ENCODE peak calls at places on chromosomes 1 and 21, in six cellular contexts. One of them, this sample, is unnamed.

GRCh38 chr1:201307239-201307638 is 23.9 kb downstream of the PKP1 start:
- DNase-seq in ovary: no peak
- DNase-seq in spleen: no peak
- DNase-seq in NB4: no peak
- DNase-seq in BJ: no peak
- DNase-seq in heart left ventricle: no peak
- DNase-seq in this sample: no peak

GRCh38 chr21:35239811-35240219 is 190.7 kb upstream of the RUNX1 start:
- DNase-seq in ovary: no peak
- DNase-seq in spleen: no peak
- DNase-seq in NB4: peak; percentile 64
- DNase-seq in BJ: no peak
- DNase-seq in heart left ventricle: no peak
- DNase-seq in this sample: no peak

GRCh38 chr21:43754948-43755781 is 20.9 kb downstream of the CSTB start:
- DNase-seq in ovary: no peak
- DNase-seq in spleen: no peak
- DNase-seq in NB4: peak; percentile 44
- DNase-seq in BJ: no peak
- DNase-seq in heart left ventricle: no peak
- DNase-seq in this sample: no peak

GRCh38 chr1:237146247-237146646 is 104.3 kb downstream of the RYR2 start:
- DNase-seq in ovary: peak; percentile 38
- DNase-seq in spleen: no peak
- DNase-seq in NB4: no peak
- DNase-seq in BJ: no peak
- DNase-seq in heart left ventricle: peak; percentile 45
- DNase-seq in this sample: no peak

GRCh38 chr21:44869860-44870747 is 3.4 kb downstream of the PTTG1IP start:
- DNase-seq in ovary: peak; percentile 64
- DNase-seq in spleen: no peak
- DNase-seq in NB4: no peak
- DNase-seq in BJ: peak; percentile 70
- DNase-seq in heart left ventricle: peak; percentile 54
- DNase-seq in this sample: peak; percentile 91

GRCh38 chr21:25638634-25639166 is 358 bp upstream of the JAM2 start:
- DNase-seq in ovary: no peak
- DNase-seq in spleen: no peak
- DNase-seq in NB4: no peak
- DNase-seq in BJ: no peak
- DNase-seq in heart left ventricle: no peak
- DNase-seq in this sample: peak; percentile 36

GRCh38 chr1:230801441-230801840 is 54.3 kb downstream of the CAPN9 start:
- DNase-seq in ovary: no peak
- DNase-seq in spleen: no peak
- DNase-seq in NB4: no peak
- DNase-seq in BJ: no peak
- DNase-seq in heart left ventricle: no peak
- DNase-seq in this sample: no peak

GRCh38 chr1:47522890-47523811 is 85.3 kb downstream of the FOXD2 start:
- DNase-seq in ovary: no peak
- DNase-seq in spleen: no peak
- DNase-seq in NB4: no peak
- DNase-seq in BJ: no peak
- DNase-seq in heart left ventricle: no peak
- DNase-seq in this sample: no peak

GRCh38 chr1:19337289-19337688 is 25.2 kb downstream of the SLC66A1 start:
- DNase-seq in ovary: no peak
- DNase-seq in spleen: no peak
- DNase-seq in NB4: no peak
- DNase-seq in BJ: no peak
- DNase-seq in heart left ventricle: no peak
- DNase-seq in this sample: no peak

GRCh38 chr1:94892604-94893280 is 34.2 kb downstream of the CNN3 start:
- DNase-seq in ovary: no peak
- DNase-seq in spleen: no peak
- DNase-seq in NB4: no peak
- DNase-seq in BJ: no peak
- DNase-seq in heart left ventricle: no peak
- DNase-seq in this sample: no peak

GRCh38 chr1:118711356-118711755 is 276.8 kb downstream of the TBX15 start:
- DNase-seq in ovary: no peak
- DNase-seq in spleen: no peak
- DNase-seq in NB4: no peak
- DNase-seq in BJ: no peak
- DNase-seq in heart left ventricle: no peak
- DNase-seq in this sample: no peak

GRCh38 chr21:45290948-45291612 is 3.4 kb upstream of the POFUT2 start:
- DNase-seq in ovary: peak; percentile 53
- DNase-seq in spleen: no peak
- DNase-seq in NB4: no peak
- DNase-seq in BJ: no peak
- DNase-seq in heart left ventricle: peak; percentile 32
- DNase-seq in this sample: no peak

GRCh38 chr1:68120136-68120791 is 69.8 kb upstream of the DIRAS3 start:
- DNase-seq in ovary: peak; percentile 45
- DNase-seq in spleen: no peak
- DNase-seq in NB4: peak; percentile 61
- DNase-seq in BJ: peak; percentile 26
- DNase-seq in heart left ventricle: peak; percentile 45
- DNase-seq in this sample: peak; percentile 88

GRCh38 chr1:199447906-199448305 is 579.6 kb upstream of the NR5A2 start:
- DNase-seq in ovary: no peak
- DNase-seq in spleen: peak; percentile 42
- DNase-seq in NB4: no peak
- DNase-seq in BJ: no peak
- DNase-seq in heart left ventricle: no peak
- DNase-seq in this sample: no peak

GRCh38 chr1:218400624-218401023 is 55.5 kb downstream of the TGFB2 start:
- DNase-seq in ovary: no peak
- DNase-seq in spleen: no peak
- DNase-seq in NB4: no peak
- DNase-seq in BJ: no peak
- DNase-seq in heart left ventricle: no peak
- DNase-seq in this sample: no peak

GRCh38 chr1:54904476-54905048 is 17.6 kb upstream of the DHCR24 start:
- DNase-seq in ovary: no peak
- DNase-seq in spleen: no peak
- DNase-seq in NB4: no peak
- DNase-seq in BJ: peak; percentile 59
- DNase-seq in heart left ventricle: no peak
- DNase-seq in this sample: peak; percentile 89

GRCh38 chr1:32998997-32999396 is 34.4 kb upstream of the RNF19B start:
- DNase-seq in ovary: peak; percentile 36
- DNase-seq in spleen: peak; percentile 75
- DNase-seq in NB4: no peak
- DNase-seq in BJ: no peak
- DNase-seq in heart left ventricle: peak; percentile 68
- DNase-seq in this sample: no peak

GRCh38 chr1:150572918-150573647 is 6.3 kb downstream of the MCL1 start:
- DNase-seq in ovary: no peak
- DNase-seq in spleen: peak; percentile 3
- DNase-seq in NB4: no peak
- DNase-seq in BJ: no peak
- DNase-seq in heart left ventricle: no peak
- DNase-seq in this sample: no peak

GRCh38 chr1:167984886-167985489 is 48.1 kb upstream of the MPC2 start:
- DNase-seq in ovary: no peak
- DNase-seq in spleen: no peak
- DNase-seq in NB4: peak; percentile 4
- DNase-seq in BJ: no peak
- DNase-seq in heart left ventricle: no peak
- DNase-seq in this sample: no peak

GRCh38 chr1:21614419-21615115 is 54.6 kb downstream of the RAP1GAP start:
- DNase-seq in ovary: no peak
- DNase-seq in spleen: no peak
- DNase-seq in NB4: no peak
- DNase-seq in BJ: no peak
- DNase-seq in heart left ventricle: no peak
- DNase-seq in this sample: no peak

GRCh38 chr1:16006552-16007485 is 2.8 kb downstream of the SRARP start:
- DNase-seq in ovary: no peak
- DNase-seq in spleen: no peak
- DNase-seq in NB4: no peak
- DNase-seq in BJ: no peak
- DNase-seq in heart left ventricle: no peak
- DNase-seq in this sample: peak; percentile 69

GRCh38 chr1:182193908-182194550 is 132.5 kb upstream of the ZNF648 start:
- DNase-seq in ovary: no peak
- DNase-seq in spleen: peak; percentile 79
- DNase-seq in NB4: peak; percentile 94
- DNase-seq in BJ: peak; percentile 67
- DNase-seq in heart left ventricle: no peak
- DNase-seq in this sample: peak; percentile 91

GRCh38 chr1:209743145-209743482 is 12.7 kb upstream of the TRAF3IP3 start:
- DNase-seq in ovary: peak; percentile 72
- DNase-seq in spleen: no peak
- DNase-seq in NB4: no peak
- DNase-seq in BJ: no peak
- DNase-seq in heart left ventricle: peak; percentile 38
- DNase-seq in this sample: peak; percentile 51

GRCh38 chr1:36387141-36387949 is 1.6 kb upstream of the STK40 start:
- DNase-seq in ovary: no peak
- DNase-seq in spleen: no peak
- DNase-seq in NB4: no peak
- DNase-seq in BJ: peak; percentile 49
- DNase-seq in heart left ventricle: no peak
- DNase-seq in this sample: peak; percentile 88
- H3K4me3 ChIP-seq in ovary: peak overlapping the region; percentile 9
- H3K4me3 ChIP-seq in spleen: no peak overlapping the region
- H3K4me3 ChIP-seq in NB4: no peak overlapping the region
- H3K4me3 ChIP-seq in BJ: peak overlapping the region; percentile 28
- H3K4me3 ChIP-seq in heart left ventricle: no peak overlapping the region
- H3K4me3 ChIP-seq in this sample: peak overlapping the region; percentile 62

DNA sequence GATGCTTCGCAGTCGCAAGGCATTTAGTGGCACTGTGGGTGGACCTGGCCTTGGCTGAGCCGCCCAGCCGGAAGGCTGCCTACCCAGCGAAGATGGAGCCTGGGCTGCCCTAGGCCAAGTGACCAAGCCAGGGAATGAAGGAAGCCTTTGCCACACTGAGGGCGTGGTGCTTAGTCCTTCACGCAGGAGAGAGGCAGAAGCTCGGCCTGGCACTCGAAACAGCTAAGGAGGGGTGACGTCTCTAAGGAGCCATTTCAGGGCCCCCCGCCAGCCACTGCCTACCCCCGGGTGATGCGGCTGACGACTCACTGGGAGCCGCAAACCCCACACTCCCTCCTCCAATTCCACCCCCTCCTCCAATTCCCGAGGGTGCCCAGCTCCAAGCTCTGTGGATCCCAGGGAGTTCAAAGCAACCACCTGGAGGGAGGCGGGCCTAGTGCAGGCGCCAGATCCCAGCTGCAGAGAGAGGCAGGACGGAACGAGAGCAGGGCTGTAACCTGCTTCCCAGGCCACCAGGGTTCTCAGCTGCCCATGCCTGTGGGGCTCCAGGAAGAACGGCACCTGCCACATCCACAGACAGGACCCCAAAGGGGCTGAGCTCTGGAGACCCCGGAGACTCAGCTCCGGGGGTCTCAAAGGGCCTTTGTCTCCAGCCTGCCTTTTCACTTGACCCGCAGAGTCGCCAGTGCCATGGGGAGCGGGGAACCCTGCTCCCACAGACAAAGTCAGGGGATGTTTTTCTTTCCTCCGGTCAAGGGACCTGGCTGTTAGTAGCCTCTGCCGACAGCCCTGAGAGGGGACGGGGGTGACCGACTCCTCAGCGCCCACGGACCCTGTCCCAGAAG is 75.8 kb downstream of the ARHGEF16 start:
- DNase-seq in ovary: no peak
- DNase-seq in spleen: no peak
- DNase-seq in NB4: no peak
- DNase-seq in BJ: no peak
- DNase-seq in heart left ventricle: no peak
- DNase-seq in this sample: no peak
- TF ChIP-seq CTCF in ovary: no peak
- TF ChIP-seq CTCF in spleen: no peak
- TF ChIP-seq CTCF in NB4: no peak
- TF ChIP-seq CTCF in BJ: peak; percentile 29
- TF ChIP-seq CTCF in heart left ventricle: no peak
- TF ChIP-seq CTCF in this sample: no peak

GRCh38 chr1:1943834-1944570 is 24.9 kb upstream of the TMEM52 start:
- DNase-seq in ovary: peak; percentile 35
- DNase-seq in spleen: peak; percentile 92
- DNase-seq in NB4: peak; percentile 50
- DNase-seq in BJ: no peak
- DNase-seq in heart left ventricle: peak; percentile 49
- DNase-seq in this sample: peak; percentile 67
- H3K4me3 ChIP-seq in ovary: no peak overlapping the region
- H3K4me3 ChIP-seq in spleen: peak overlapping the region; percentile 19
- H3K4me3 ChIP-seq in NB4: no peak overlapping the region
- H3K4me3 ChIP-seq in BJ: no peak overlapping the region
- H3K4me3 ChIP-seq in heart left ventricle: no peak overlapping the region
- H3K4me3 ChIP-seq in this sample: no peak overlapping the region

DNA sequence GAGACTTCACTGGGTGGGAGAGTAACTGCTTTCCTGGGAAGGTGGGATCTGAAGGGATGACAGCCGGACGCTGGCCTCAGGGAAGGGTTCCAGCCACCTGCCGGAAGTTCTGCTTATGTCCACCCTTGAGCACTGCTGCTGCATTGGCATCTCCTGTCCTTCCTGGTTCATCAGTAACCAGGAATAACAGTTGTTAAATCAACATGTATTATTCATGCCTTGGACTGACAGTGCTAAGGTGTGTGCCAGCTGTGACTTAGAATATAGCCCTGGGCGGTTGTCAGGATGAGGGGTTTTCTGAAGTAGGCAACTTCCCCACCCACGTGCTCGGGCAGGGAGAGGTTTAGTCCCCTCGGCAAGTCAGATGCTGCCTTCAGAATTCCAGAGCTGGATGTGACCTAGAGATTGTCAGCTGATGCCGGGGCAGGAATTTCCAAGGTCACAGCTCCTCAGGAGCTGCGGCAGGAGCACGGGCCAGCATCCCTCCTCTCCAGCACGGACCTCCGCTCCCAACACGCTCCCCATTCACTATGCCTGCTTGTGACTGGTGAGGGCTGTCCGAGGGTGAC is 17.9 kb downstream of the CLDN14 start:
- DNase-seq in ovary: no peak
- DNase-seq in spleen: peak; percentile 41
- DNase-seq in NB4: no peak
- DNase-seq in BJ: no peak
- DNase-seq in heart left ventricle: no peak
- DNase-seq in this sample: no peak
- TF ChIP-seq CTCF in ovary: no peak
- TF ChIP-seq CTCF in spleen: no peak
- TF ChIP-seq CTCF in NB4: no peak
- TF ChIP-seq CTCF in BJ: no peak
- TF ChIP-seq CTCF in heart left ventricle: no peak
- TF ChIP-seq CTCF in this sample: no peak

DNA sequence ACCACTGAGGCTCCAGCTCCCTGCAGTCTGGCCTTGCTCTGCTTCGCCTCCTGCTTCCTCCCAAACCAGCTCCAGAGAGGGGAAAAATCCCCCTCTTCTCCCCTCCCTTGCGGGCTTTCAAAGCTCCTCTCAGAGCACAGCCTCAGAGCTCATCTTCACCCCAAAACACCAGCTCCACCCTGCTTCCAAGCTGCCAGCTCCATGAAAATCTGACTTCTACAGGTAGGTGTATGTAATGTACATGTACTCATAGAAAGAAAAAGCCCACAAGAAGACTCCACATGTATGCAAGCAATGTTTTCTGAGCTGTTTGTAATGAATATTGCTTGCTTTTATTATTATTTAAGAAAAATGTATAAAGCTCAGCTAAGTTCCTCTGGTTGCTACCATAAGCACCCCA is 8.4 kb downstream of the SLC41A1 start:
- DNase-seq in ovary: no peak
- DNase-seq in spleen: no peak
- DNase-seq in NB4: no peak
- DNase-seq in BJ: no peak
- DNase-seq in heart left ventricle: no peak
- DNase-seq in this sample: no peak
- H3K4me3 ChIP-seq in ovary: no peak overlapping the region
- H3K4me3 ChIP-seq in spleen: no peak overlapping the region
- H3K4me3 ChIP-seq in NB4: no peak overlapping the region
- H3K4me3 ChIP-seq in BJ: no peak overlapping the region
- H3K4me3 ChIP-seq in heart left ventricle: no peak overlapping the region
- H3K4me3 ChIP-seq in this sample: no peak overlapping the region

This sample was measured in foreskin fibroblast.